ENCODE peak calls at places on chromosomes 13 and 19, in five cellular contexts. J, H, D, U and C are unnamed samples.

GRCh38 chr13:48808689-48809088 is 155.0 kb downstream of the CYSLTR2 start:
- DNase-seq in H (no peak), J (peak), D (peak), U (no peak), C (no peak)

GRCh38 chr13:81171065-81171647 is 830.2 kb upstream of the SPRY2 start:
- DNase-seq in J (no peak), D (peak), U (no peak), H (peak), C (peak)

GRCh38 chr19:41993612-41994483 is at the start of gene ATP1A3:
- DNase-seq in U (no peak), H (peak), J (peak), D (no peak), C (peak)

GRCh38 chr19:17097593-17098126 is 22.1 kb downstream of the MYO9B start:
- DNase-seq in D (peak), H (peak), U (no peak), J (peak), C (no peak)

GRCh38 chr13:83765796-83766195 is 116.5 kb downstream of the SLITRK1 start:
- DNase-seq in J (no peak), U (no peak), D (no peak), H (no peak), C (no peak)

GRCh38 chr13:73913043-73913740 is 221.0 kb downstream of the KLF12 start:
- DNase-seq in H (no peak), J (peak), D (no peak), U (no peak), C (no peak)

GRCh38 chr13:41017153-41017552 is 2.0 kb downstream of the ELF1 start:
- DNase-seq in U (no peak), H (peak), J (no peak), D (no peak), C (no peak)

GRCh38 chr13:42284068-42284467 is 12.1 kb downstream of the AKAP11 start:
- DNase-seq in U (no peak), H (no peak), D (no peak), J (no peak), C (no peak)

GRCh38 chr19:32464279-32464678 is 58.7 kb downstream of the DPY19L3 start:
- DNase-seq in D (no peak), H (peak), J (peak), U (no peak), C (no peak)

GRCh38 chr13:25874907-25875306 is 176.9 kb downstream of the SHISA2 start:
- DNase-seq in H (no peak), J (no peak), U (no peak), D (no peak), C (no peak)

GRCh38 chr19:29855771-29856510 is 44.1 kb downstream of the CCNE1 start:
- DNase-seq in D (no peak), U (no peak), H (no peak), J (no peak), C (no peak)

GRCh38 chr19:48455171-48455907 is at the start of gene KCNJ14:
- DNase-seq in J (no peak), U (no peak), D (no peak), H (no peak), C (no peak)

GRCh38 chr13:49840266-49840665 is 47.8 kb upstream of the KPNA3 start:
- DNase-seq in U (no peak), H (no peak), J (peak), D (peak), C (no peak)

GRCh38 chr13:31982540-31982939 is 49.0 kb upstream of the FRY start:
- DNase-seq in H (peak), U (no peak), D (peak), J (peak), C (no peak)

GRCh38 chr19:15291089-15291488 is 41.2 kb downstream of the BRD4 start:
- DNase-seq in D (no peak), J (peak), U (no peak), H (no peak), C (no peak)

GRCh38 chr19:45045671-45046353 is 7.0 kb downstream of the CLASRP start:
- DNase-seq in D (peak), U (no peak), J (no peak), H (no peak), C (no peak)

GRCh38 chr19:13162749-13163608 is 12.8 kb downstream of the IER2 start:
- DNase-seq in D (peak), U (peak), J (peak), H (peak), C (peak)

GRCh38 chr13:50403311-50403710 is 388.1 kb downstream of the KCNRG start:
- DNase-seq in J (peak), H (peak), U (no peak), D (peak), C (no peak)

GRCh38 chr19:19866599-19867248 is 1.0 kb downstream of the ZNF253 start:
- DNase-seq in U (peak), J (no peak), H (no peak), D (peak), C (no peak)

GRCh38 chr19:35905178-35905727 is 2.8 kb downstream of the TYROBP start:
- DNase-seq in H (no peak), D (no peak), U (no peak), J (peak), C (no peak)

GRCh38 chr19:30318936-30319335 is 53.2 kb upstream of the ZNF536 start:
- DNase-seq in D (no peak), J (no peak), U (no peak), H (no peak), C (no peak)

GRCh38 chr19:58439576-58440554 is at the start of gene ZNF132:
- DNase-seq in J (peak), U (peak), D (no peak), H (peak), C (no peak)

GRCh38 chr13:67643656-67644055 is 413.5 kb upstream of the PCDH9 start:
- DNase-seq in U (no peak), H (no peak), J (no peak), D (no peak), C (peak)

GRCh38 chr13:31764556-31764955 is 25.2 kb downstream of the RXFP2 start:
- DNase-seq in H (no peak), J (no peak), U (no peak), D (no peak), C (no peak)

GRCh38 chr13:24512208-24513068 is at the start of gene PARP4:
- DNase-seq in D (peak), H (peak), U (peak), J (peak), C (peak)

GRCh38 chr19:10603084-10603872 is 16.2 kb upstream of the AP1M2 start:
- DNase-seq in D (no peak), U (peak), J (no peak), H (no peak), C (no peak)

GRCh38 chr13:41720839-41721561 is 239.9 kb downstream of the VWA8 start:
- DNase-seq in H (no peak), D (no peak), J (no peak), U (no peak), C (no peak)

GRCh38 chr13:55155046-55155445 is 1985.7 kb upstream of the PRR20A start:
- DNase-seq in U (no peak), H (no peak), D (no peak), J (no peak), C (no peak)

GRCh38 chr19:45515807-45516401 is 8.6 kb downstream of the VASP start:
- DNase-seq in U (no peak), D (no peak), J (no peak), H (peak), C (no peak)

GRCh38 chr19:51096473-51097165 is 11.6 kb downstream of the CTU1 start:
- DNase-seq in H (peak), U (no peak), J (no peak), D (no peak), C (no peak)

GRCh38 chr13:76971215-76971614 is 20.7 kb upstream of the CLN5 start:
- DNase-seq in H (no peak), D (no peak), U (no peak), J (no peak), C (no peak)

GRCh38 chr19:49857834-49858590 is 7.1 kb downstream of the PTOV1 start:
- DNase-seq in D (no peak), H (no peak), U (no peak), J (no peak), C (no peak)
- TF ChIP-seq BHLHE40 in D (no peak), H (no peak), U (no peak), J (no peak), C (no peak)

DNA sequence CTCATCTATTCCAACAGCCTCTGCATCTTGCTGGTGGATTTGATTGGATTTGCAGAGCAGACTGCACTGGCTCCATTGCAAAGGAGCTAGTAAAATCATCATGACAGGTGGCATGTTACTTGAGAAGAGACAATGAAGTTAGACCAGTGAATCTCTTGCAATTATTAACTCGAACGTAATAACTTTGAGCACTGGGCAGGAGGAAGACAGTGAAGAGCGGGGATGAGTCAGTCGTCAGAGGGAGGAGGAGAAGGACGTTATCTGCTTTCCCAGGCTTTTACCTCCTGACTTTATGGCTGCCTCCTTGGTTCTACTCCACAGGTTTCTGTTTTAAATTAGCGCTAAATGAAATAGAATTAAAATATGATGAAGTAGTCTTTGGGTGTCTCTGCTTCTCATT is 257.8 kb upstream of the IPO5 start:
- DNase-seq in H (peak), U (no peak), D (no peak), J (no peak), C (no peak)
- TF ChIP-seq BHLHE40 in H (no peak), U (no peak), D (no peak), J (no peak), C (no peak)

DNA sequence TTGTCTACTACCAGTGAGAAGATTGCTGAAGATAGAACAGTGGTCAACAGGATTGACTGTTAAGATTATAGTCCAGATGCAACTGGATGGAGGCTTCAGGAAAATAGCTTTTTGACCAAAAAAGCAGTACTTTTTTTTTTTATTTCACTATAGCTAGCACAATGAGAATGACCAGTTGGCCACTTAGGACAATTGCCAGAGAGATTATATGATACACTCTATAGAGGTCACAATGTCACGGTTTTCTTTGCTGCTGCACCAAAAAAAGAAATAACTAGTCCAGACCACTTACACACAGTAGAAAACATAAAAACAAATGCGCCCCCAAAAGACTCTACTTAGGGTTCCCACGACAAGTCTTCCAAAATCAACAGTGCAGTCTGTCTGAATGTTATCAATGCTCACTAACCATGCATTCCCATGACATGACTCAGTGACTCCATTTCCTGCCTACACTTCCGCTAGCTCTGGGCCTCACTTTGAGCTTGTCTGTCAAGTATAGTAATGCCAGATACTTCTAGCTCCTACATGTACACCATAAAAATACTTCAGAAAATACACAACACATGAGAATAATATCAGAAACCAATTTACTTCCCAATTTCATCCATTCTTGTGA is 209.2 kb upstream of the STARD13 start:
- DNase-seq in D (peak), J (peak), U (no peak), H (peak), C (no peak)
- TF ChIP-seq BHLHE40 in D (no peak), J (no peak), U (no peak), H (no peak), C (no peak)

DNA sequence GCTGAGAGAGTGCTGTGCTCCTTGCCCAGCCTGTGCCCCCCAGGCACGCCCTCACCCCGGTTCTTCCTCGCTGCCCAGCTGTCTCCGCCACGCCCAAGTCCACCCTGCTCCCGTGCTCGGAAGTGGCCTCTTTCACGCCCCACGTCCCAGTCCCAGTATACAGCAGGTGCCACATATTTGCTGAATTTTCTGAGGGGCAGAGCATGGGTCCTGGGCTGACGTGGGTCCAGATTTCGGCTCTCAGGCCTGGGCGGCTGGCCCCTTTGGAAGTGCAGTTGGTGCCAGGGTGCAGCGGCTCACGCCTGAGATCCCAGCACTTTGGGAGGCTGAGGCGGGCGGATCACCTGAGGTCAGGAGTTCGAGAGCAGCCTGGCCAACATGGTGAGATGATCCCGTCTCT is 3.4 kb downstream of the HCN2 start:
- DNase-seq in D (no peak), J (no peak), U (no peak), H (no peak), C (no peak)
- TF ChIP-seq BHLHE40 in D (no peak), J (no peak), U (no peak), H (no peak), C (no peak)

DNA sequence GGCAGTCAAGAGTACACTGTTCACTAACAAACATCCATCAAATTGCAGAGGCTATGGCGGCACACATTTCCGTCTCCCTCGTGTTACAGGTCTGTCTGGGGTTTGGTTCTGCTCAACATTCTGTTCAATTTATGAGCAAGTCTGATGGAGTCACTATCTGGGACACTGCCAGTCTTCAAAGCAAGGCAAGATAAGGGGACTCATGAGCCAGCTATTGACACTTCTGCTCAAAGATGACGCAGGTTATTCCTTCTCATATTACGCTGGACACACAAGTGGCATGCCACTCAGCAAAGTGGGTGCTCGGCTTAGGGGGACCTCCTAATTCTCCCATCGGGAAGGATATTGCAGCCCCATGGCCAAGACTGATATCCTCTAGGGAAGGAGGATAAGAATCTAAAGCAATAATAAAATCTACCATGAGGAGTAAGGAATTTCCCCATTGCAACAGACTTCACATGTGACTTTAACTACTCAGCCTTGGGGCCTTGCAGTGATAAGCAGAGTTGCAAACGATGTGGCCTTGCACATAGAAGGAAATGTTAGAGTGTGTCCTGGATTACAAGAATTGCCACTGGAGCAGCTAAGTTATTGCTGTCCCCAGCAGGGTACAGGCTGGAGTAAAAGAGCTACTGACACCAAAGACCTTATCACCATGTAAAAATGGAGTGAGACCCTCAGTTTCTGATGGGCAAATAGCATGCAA is 306.2 kb downstream of the IRS2 start:
- DNase-seq in J (peak), H (no peak), U (no peak), D (no peak), C (no peak)
- TF ChIP-seq BHLHE40 in J (no peak), H (no peak), U (no peak), D (no peak), C (no peak)

DNA sequence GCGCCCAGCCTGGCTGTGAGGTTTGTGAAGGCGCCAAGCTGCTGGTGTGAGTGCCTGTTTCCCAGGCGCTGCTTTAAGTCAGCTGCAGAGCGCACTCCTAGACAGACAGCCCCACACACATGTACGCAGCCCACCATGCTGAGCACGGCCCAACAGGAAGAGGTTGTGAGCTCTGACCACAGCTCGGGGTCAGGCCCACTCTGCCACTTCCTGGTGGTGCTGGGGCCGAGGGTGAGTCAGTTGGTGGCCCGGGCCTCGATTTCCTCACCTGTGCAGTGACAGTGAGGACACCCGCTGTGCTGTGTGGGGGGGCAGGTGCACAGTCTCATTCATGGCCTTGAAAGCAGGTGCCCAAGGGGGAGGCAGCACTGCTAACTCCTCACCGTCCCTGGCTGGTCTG is 106.7 kb downstream of the KDM4B start:
- DNase-seq in U (no peak), H (no peak), J (no peak), D (no peak), C (no peak)
- TF ChIP-seq BHLHE40 in U (no peak), H (no peak), J (no peak), D (no peak), C (no peak)

GRCh38 chr19:1167687-1168561 is 6.1 kb downstream of the SBNO2 start:
- DNase-seq in U (no peak), D (no peak), H (no peak), J (no peak), C (no peak)
- TF ChIP-seq BHLHE40 in U (no peak), D (no peak), H (no peak), J (no peak), C (no peak)

DNA sequence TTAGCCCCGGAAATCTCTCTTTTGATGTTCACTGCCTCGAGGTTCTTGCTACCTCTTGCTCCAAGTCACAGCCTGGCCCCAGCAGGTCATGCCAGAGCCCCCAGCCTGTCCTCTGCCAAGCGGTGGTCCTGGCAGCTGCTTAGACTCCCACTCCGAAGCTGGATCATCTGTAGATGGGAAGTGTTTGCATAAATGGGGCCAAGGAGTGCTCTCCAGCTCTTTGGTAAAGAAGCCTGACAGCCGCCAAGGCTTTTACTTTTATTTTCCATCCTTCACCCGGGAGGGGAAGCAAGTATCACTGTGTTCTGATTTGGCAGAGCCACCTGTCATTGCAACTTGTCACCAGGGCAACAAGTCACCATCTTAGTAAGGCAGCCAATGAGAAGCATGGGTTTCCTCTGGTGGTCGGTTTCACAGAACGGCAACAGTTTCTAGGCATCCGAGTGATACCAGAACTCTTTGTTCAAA is 10.6 kb upstream of the RETN start:
- DNase-seq in H (no peak), U (peak), D (no peak), J (no peak), C (no peak)
- TF ChIP-seq BHLHE40 in H (no peak), U (no peak), D (no peak), J (no peak), C (no peak)

GRCh38 chr13:94996445-94996844 is 284.1 kb upstream of the SOX21 start:
- DNase-seq in D (no peak), U (no peak), H (no peak), J (no peak), C (no peak)

GRCh38 chr13:94994506-94994905 is 282.2 kb upstream of the SOX21 start:
- DNase-seq in U (no peak), H (no peak), J (no peak), D (no peak), C (no peak)

GRCh38 chr13:94997126-94997525 is 284.8 kb upstream of the SOX21 start:
- DNase-seq in H (peak), U (no peak), D (no peak), J (no peak), C (no peak)

GRCh38 chr13:94992277-94992989 is 280.1 kb upstream of the SOX21 start:
- DNase-seq in H (peak), D (no peak), U (no peak), J (no peak), C (no peak)

GRCh38 chr13:94993608-94994007 is 281.3 kb upstream of the SOX21 start:
- DNase-seq in H (no peak), D (no peak), U (no peak), J (no peak), C (no peak)
- TF ChIP-seq BHLHE40 in H (no peak), D (no peak), U (no peak), J (no peak), C (no peak)